ENCODE peak calls at places on chromosomes 11 and 22, in five cellular contexts. N is stimulated activated naive CD8-positive, alpha-beta T cell treated with anti-CD3 and anti-CD28 coated beads, Interleukin-15, amount 100 ng/mL, for 72 hours; J is adrenal gland; I is aorta; B is T follicular helper cell. Q is an unnamed sample.

GRCh38 chr11:22244986-22245592 is 52.2 kb downstream of the ANO5 start:
- DNase-seq in N (peak), I (peak), J (peak), B (peak), Q (peak)

GRCh38 chr22:23915230-23915754 is 21.1 kb downstream of the MIF start:
- DNase-seq in N (no peak), I (no peak), B (no peak), J (peak), Q (no peak)

GRCh38 chr11:72696866-72697428 is 22.7 kb upstream of the PDE2A start:
- DNase-seq in N (no peak), J (no peak), B (no peak), I (no peak), Q (peak)

GRCh38 chr11:57219021-57219627 is 17.9 kb downstream of the APLNR start:
- DNase-seq in N (no peak), B (no peak), I (no peak), J (no peak), Q (no peak)

GRCh38 chr11:119030029-119030328 is 698 bp downstream of the SLC37A4 start:
- DNase-seq in B (no peak), J (no peak), I (no peak), N (peak), Q (no peak)

GRCh38 chr22:44994399-44995281 is 15.2 kb downstream of the PHF21B start:
- DNase-seq in J (no peak), N (no peak), B (no peak), I (no peak), Q (no peak)

GRCh38 chr11:96254854-96255253 is 88.1 kb downstream of the MAML2 start:
- DNase-seq in B (no peak), J (no peak), N (no peak), I (no peak), Q (no peak)

GRCh38 chr11:17814546-17814945 is 80.0 kb downstream of the KCNC1 start:
- DNase-seq in B (no peak), J (no peak), I (no peak), N (no peak), Q (no peak)

GRCh38 chr22:37968452-37969251 is 15.2 kb downstream of the POLR2F start:
- DNase-seq in B (no peak), J (no peak), N (no peak), I (no peak), Q (no peak)

GRCh38 chr11:120273432-120273831 is 33.5 kb downstream of the POU2F3 start:
- DNase-seq in J (no peak), N (no peak), B (no peak), I (no peak), Q (no peak)

GRCh38 chr11:6608011-6608410 is 4.0 kb downstream of the TAF10 start:
- DNase-seq in B (no peak), J (peak), I (no peak), N (no peak), Q (no peak)

GRCh38 chr11:58629857-58630256 is 7.4 kb downstream of the CNTF start:
- DNase-seq in I (no peak), N (no peak), J (no peak), B (no peak), Q (peak)

GRCh38 chr11:120589376-120589775 is 77.8 kb downstream of the GRIK4 start:
- DNase-seq in B (no peak), J (no peak), I (no peak), N (no peak), Q (no peak)

GRCh38 chr11:79313513-79313912 is 127.3 kb downstream of the TENM4 start:
- DNase-seq in B (no peak), J (no peak), I (no peak), N (no peak), Q (no peak)

GRCh38 chr22:32583921-32584335 is 109.3 kb downstream of the FBXO7 start:
- DNase-seq in N (no peak), I (no peak), B (no peak), J (no peak), Q (peak)

GRCh38 chr11:65593518-65594414 is 1.8 kb downstream of the KCNK7 start:
- DNase-seq in I (peak), N (no peak), B (no peak), J (peak), Q (peak)

GRCh38 chr11:2667940-2668339 is 31.9 kb downstream of the KCNQ1OT1 start:
- DNase-seq in J (no peak), N (no peak), I (no peak), B (no peak), Q (no peak)

GRCh38 chr11:72643547-72643946 is 30.7 kb downstream of the PDE2A start:
- DNase-seq in J (peak), N (no peak), B (no peak), I (peak), Q (no peak)

GRCh38 chr11:33642461-33643166 is 58.0 kb downstream of the C11orf91 start:
- DNase-seq in N (no peak), B (no peak), J (no peak), I (no peak), Q (no peak)

GRCh38 chr11:79039122-79039521 is 401.7 kb downstream of the TENM4 start:
- DNase-seq in I (no peak), J (no peak), B (no peak), N (no peak), Q (no peak)

GRCh38 chr22:19641254-19641982 is 72.9 kb upstream of the SEPTIN5 start:
- DNase-seq in I (no peak), J (no peak), B (no peak), N (no peak), Q (peak)

GRCh38 chr11:118230088-118230487 is 5.3 kb upstream of the JAML start:
- DNase-seq in B (peak), N (no peak), I (no peak), J (no peak), Q (no peak)

GRCh38 chr11:78504708-78505107 is 70.0 kb downstream of the NARS2 start:
- DNase-seq in I (no peak), J (no peak), B (no peak), N (no peak), Q (peak)

GRCh38 chr11:112280268-112281126 is 19.8 kb upstream of the PLET1 start:
- DNase-seq in B (peak), J (peak), I (peak), N (peak), Q (peak)

GRCh38 chr22:23233746-23234408 is 53.6 kb downstream of the BCR start:
- DNase-seq in N (peak), I (peak), B (no peak), J (no peak), Q (no peak)

GRCh38 chr11:117826360-117826635 is 1.8 kb upstream of the FXYD2 start:
- DNase-seq in B (no peak), I (no peak), J (no peak), N (no peak), Q (no peak)

GRCh38 chr11:10807629-10808552 is 835 bp downstream of the EIF4G2 start:
- DNase-seq in I (peak), J (peak), B (peak), N (peak), Q (peak)

GRCh38 chr11:34263462-34264186 is 94.2 kb downstream of the ABTB2 start:
- DNase-seq in I (peak), N (no peak), J (peak), B (no peak), Q (no peak)

GRCh38 chr11:118918128-118918685 is 7.5 kb downstream of the BCL9L start:
- DNase-seq in B (no peak), N (peak), I (peak), J (peak), Q (peak)

GRCh38 chr11:87460842-87461637 is 423.3 kb downstream of the TMEM135 start:
- DNase-seq in I (no peak), J (no peak), N (no peak), B (no peak), Q (no peak)

Q was measured in erythroblast.